ENCODE peak calls at places on chromosomes 6 and 20, in four cellular contexts. A is PC-3; I is Karpas-422; K is activated CD8-positive, alpha-beta memory T cell treated with anti-CD3 and anti-CD28 coated beads, Interleukin-2, amount 50 U/mL, for 48 hours. E is an unnamed sample.

GRCh38 chr6:16783485-16783884 is 22.2 kb upstream of the ATXN1 start:
- DNase-seq in A (no peak), I (no peak), K (no peak), E (no peak)

GRCh38 chr20:50278684-50279531 is 88.3 kb downstream of the CEBPB start:
- DNase-seq in A (no peak), I (no peak), K (no peak), E (peak)

GRCh38 chr6:24780206-24780605 is 5.5 kb downstream of the GMNN start:
- DNase-seq in A (no peak), I (no peak), K (no peak), E (no peak)

GRCh38 chr6:161446934-161447333 is 173.1 kb upstream of the AGPAT4 start:
- DNase-seq in A (no peak), I (no peak), K (no peak), E (no peak)

GRCh38 chr6:134047673-134048072 is 4.8 kb downstream of the SLC2A12 start:
- DNase-seq in A (no peak), I (no peak), K (no peak), E (no peak)

GRCh38 chr6:74715362-74716068 is 490.3 kb downstream of the COL12A1 start:
- DNase-seq in A (peak), I (no peak), K (no peak), E (no peak)

GRCh38 chr6:69942485-69942884 is 76.1 kb downstream of the COL19A1 start:
- DNase-seq in A (no peak), I (no peak), K (no peak), E (no peak)

GRCh38 chr20:36644713-36645109 is 1.3 kb downstream of the SLA2 start:
- DNase-seq in A (no peak), I (no peak), K (no peak), E (no peak)

GRCh38 chr6:107656381-107656780 is 166.5 kb downstream of the SOBP start:
- DNase-seq in A (no peak), I (peak), K (no peak), E (no peak)

GRCh38 chr20:10763117-10763516 is 89.3 kb upstream of the JAG1 start:
- DNase-seq in A (no peak), I (no peak), K (no peak), E (no peak)

GRCh38 chr20:61989741-61990140 is 75.9 kb downstream of the TAF4 start:
- DNase-seq in A (no peak), I (no peak), K (no peak), E (no peak)

GRCh38 chr6:43729537-43729936 is 40.5 kb upstream of the VEGFA start:
- DNase-seq in A (no peak), I (no peak), K (no peak), E (no peak)

GRCh38 chr6:11349880-11350279 is 117.4 kb upstream of the NEDD9 start:
- DNase-seq in A (no peak), I (no peak), K (no peak), E (no peak)

GRCh38 chr20:36097331-36097730 is 57.2 kb upstream of the EPB41L1 start:
- DNase-seq in A (no peak), I (peak), K (no peak), E (no peak)

GRCh38 chr20:57048027-57048869 is 218.2 kb downstream of the BMP7 start:
- DNase-seq in A (peak), I (peak), K (peak), E (peak)